ENCODE peak calls at places on chromosomes 2 and 18, in six cellular contexts. M is spleen, R is NB4, J is GM12891, K is A549, X is sigmoid colon. G is an unnamed sample.

GRCh38 chr18:5524660-5525059 is 19.1 kb downstream of the EPB41L3 start:
- DNase-seq in R (no peak), M (no peak), J (no peak), K (no peak), X (no peak), G (no peak)

GRCh38 chr2:31078579-31079105 is 59.6 kb downstream of the GALNT14 start:
- DNase-seq in R (no peak), M (no peak), X (no peak), J (no peak), K (peak; percentile 15), G (no peak)

GRCh38 chr2:74385396-74385795 is 5.3 kb upstream of the DCTN1 start:
- DNase-seq in X (no peak), K (no peak), M (no peak), R (no peak), J (no peak), G (no peak)

GRCh38 chr2:172836386-172837200 is 100.9 kb downstream of the RAPGEF4 start:
- DNase-seq in R (peak; percentile 50), J (no peak), M (no peak), K (peak; percentile 27), X (no peak), G (peak; percentile 61)

GRCh38 chr2:17713291-17713690 is 40.3 kb downstream of the SMC6 start:
- DNase-seq in X (no peak), J (no peak), M (no peak), R (no peak), K (no peak), G (no peak)

GRCh38 chr2:149612122-149612521 is 24.5 kb upstream of the MMADHC start:
- DNase-seq in R (no peak), X (no peak), K (no peak), J (no peak), M (no peak), G (no peak)

GRCh38 chr2:184534986-184535385 is 63.3 kb upstream of the ZNF804A start:
- DNase-seq in M (no peak), J (no peak), R (no peak), X (no peak), K (no peak), G (no peak)

GRCh38 chr2:15042824-15043223 is 410.3 kb downstream of the LRATD1 start:
- DNase-seq in M (no peak), J (no peak), R (peak; percentile 38), K (no peak), X (peak; percentile 93), G (no peak)

GRCh38 chr2:119256574-119256921 is 32.9 kb downstream of the STEAP3 start:
- DNase-seq in K (no peak), J (no peak), M (no peak), R (no peak), X (no peak), G (no peak)

GRCh38 chr2:7984693-7985353 is 697.0 kb upstream of the ID2 start:
- DNase-seq in X (no peak), R (no peak), K (no peak), J (no peak), M (no peak), G (no peak)

GRCh38 chr2:205218056-205218455 is 464.2 kb upstream of the NRP2 start:
- DNase-seq in J (no peak), M (no peak), K (no peak), R (no peak), X (no peak), G (no peak)

GRCh38 chr2:109633284-109633961 is 19.3 kb downstream of the SOWAHC start:
- DNase-seq in X (no peak), M (no peak), R (no peak), K (no peak), J (no peak), G (no peak)

GRCh38 chr2:66547887-66548286 is 113.0 kb downstream of the MEIS1 start:
- DNase-seq in J (no peak), M (no peak), X (no peak), K (no peak), R (no peak), G (no peak)

GRCh38 chr2:205660521-205661124 is 21.7 kb upstream of the NRP2 start:
- DNase-seq in J (no peak), R (peak; percentile 21), M (no peak), X (peak; percentile 82), K (no peak), G (no peak)

GRCh38 chr2:50840346-50841124 is 191.4 kb downstream of the NRXN1 start:
- DNase-seq in M (no peak), K (no peak), R (no peak), X (no peak), J (no peak), G (no peak)

GRCh38 chr2:108345941-108346340 is 31.8 kb upstream of the SULT1C4 start:
- DNase-seq in X (no peak), M (no peak), J (no peak), K (no peak), R (no peak), G (no peak)

GRCh38 chr2:39127973-39128372 is 7.1 kb upstream of the SOS1 start:
- DNase-seq in R (peak; percentile 69), M (no peak), K (no peak), X (no peak), J (no peak), G (no peak)

GRCh38 chr2:234003972-234004617 is 46.4 kb upstream of the SPP2 start:
- DNase-seq in R (peak; percentile 90), X (no peak), J (no peak), K (peak; percentile 71), M (no peak), G (peak; percentile 74)

GRCh38 chr2:232309592-232309991 is 69.0 kb upstream of the ALPP start:
- DNase-seq in R (peak; percentile 45), X (no peak), J (no peak), K (no peak), M (no peak), G (no peak)

GRCh38 chr18:55018602-55019001 is 59.3 kb upstream of the CCDC68 start:
- DNase-seq in X (no peak), K (no peak), M (no peak), J (no peak), R (no peak), G (peak; percentile 15)

GRCh38 chr2:222283634-222284033 is 15.2 kb downstream of the PAX3 start:
- DNase-seq in X (no peak), M (no peak), K (no peak), J (no peak), R (no peak), G (no peak)

GRCh38 chr2:43675646-43676321 is 445 bp downstream of the C1GALT1C1L start:
- DNase-seq in R (no peak), M (no peak), X (no peak), K (no peak), J (no peak), G (no peak)

GRCh38 chr2:102839668-102840388 is 78.0 kb downstream of the TMEM182 start:
- DNase-seq in X (no peak), K (peak; percentile 15), R (peak; percentile 59), M (no peak), J (peak; percentile 12), G (peak; percentile 23)

DNA sequence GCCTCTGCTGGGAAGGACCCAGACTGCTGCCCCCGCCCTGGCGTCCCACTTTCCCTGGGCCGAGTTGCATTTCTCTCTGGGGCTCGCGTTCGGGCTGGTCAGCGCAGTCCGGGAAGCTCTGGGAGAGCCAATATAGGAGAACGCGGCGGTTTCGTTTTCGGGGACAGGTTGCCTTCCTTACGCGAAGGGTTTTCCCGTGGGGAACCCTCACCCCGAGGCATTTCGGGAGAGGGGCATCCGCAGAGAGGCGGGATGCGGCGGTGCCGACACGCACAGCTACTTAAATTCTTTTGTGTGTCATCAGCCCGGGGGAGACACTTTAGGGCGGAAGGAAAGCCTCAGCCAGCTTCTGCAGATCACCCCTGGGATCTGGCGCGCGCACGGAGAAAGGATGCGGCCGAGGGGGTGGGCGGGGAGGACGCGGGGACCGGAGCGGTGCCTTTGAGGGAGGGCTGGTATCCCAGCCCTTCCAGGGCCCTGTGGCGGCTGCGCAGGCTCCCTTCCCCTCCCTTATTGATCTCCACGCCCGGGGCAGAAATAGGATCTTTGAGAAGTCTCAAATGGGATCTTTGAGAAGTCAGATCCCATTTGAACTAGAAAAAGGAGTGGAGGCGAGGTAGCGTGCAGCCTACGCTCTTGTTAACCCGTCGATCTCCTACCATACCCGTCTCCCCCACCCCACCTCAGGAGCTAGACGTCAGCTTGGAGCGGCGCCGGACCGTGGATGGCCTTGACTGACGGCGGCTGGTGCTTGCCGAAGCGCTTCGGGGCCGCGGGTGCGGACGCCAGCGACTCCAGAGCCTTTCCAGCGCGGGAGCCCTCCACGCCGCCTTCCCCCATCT is 1.3 kb downstream of the GATA6 start:
- DNase-seq in M (peak; percentile 80), R (peak; percentile 19), K (peak; percentile 15), J (no peak), X (peak; percentile 77), G (peak; percentile 56)
- TF ChIP-seq POLR2A in M (no peak), R (no peak), K (no peak), J (no peak), X (no peak), G (no peak)

GRCh38 chr18:57589162-57589561 is 2.7 kb upstream of the FECH start:
- DNase-seq in K (no peak), X (no peak), J (no peak), M (no peak), R (no peak), G (no peak)
- TF ChIP-seq POLR2A in K (no peak), X (no peak), J (no peak), M (no peak), R (no peak), G (no peak)

DNA sequence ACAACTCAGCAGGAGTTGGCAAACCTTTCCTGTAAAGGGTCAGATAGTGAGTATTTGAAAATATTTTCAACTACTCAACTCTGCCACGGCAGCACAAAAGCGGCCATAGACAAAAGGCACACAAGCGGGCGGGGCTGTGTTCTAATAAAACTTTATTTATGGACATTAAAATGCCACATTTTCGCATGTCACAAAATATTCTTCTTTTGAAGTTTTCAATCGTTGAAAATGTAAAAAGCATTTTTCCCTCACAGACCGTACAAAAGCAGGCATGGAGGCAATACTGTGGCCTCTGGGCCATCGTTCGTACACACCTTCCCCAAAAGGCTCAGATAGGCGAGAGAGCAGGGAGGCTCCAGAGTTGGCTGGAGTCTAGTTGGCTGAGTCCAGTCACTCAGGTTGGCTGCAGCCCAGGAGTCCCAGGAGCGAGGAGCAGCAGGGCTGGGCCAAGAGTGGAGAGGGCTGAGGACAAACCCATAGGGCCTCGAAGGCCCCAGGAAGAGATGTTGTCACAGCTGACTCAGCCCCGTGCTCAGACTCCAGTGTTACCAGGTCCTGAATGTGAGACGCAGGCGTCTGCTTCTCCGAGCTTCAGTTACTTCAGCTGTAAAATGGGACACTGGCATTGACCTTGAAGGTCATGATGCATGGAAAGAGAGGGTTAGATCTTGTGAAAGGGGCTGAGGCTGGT is 42.5 kb downstream of the SDC1 start:
- DNase-seq in M (peak; percentile 59), X (peak; percentile 45), J (no peak), K (peak; percentile 86), R (peak; percentile 22), G (peak; percentile 94)
- TF ChIP-seq POLR2A in M (no peak), X (no peak), J (no peak), K (peak; percentile 3), R (no peak), G (no peak)

GRCh38 chr18:58541789-58542425 is 87.0 kb downstream of the ALPK2 start:
- DNase-seq in J (no peak), M (no peak), K (peak; percentile 67), X (no peak), R (peak; percentile 46), G (peak; percentile 65)

GRCh38 chr18:58544616-58545337 is 84.1 kb downstream of the ALPK2 start:
- DNase-seq in K (no peak), J (no peak), X (no peak), R (no peak), M (no peak), G (no peak)

GRCh38 chr18:58545338-58546096 is 83.4 kb downstream of the ALPK2 start:
- DNase-seq in M (no peak), J (no peak), K (no peak), X (no peak), R (no peak), G (no peak)

GRCh38 chr18:58542426-58543159 is 86.3 kb downstream of the ALPK2 start:
- DNase-seq in X (no peak), R (no peak), M (no peak), K (no peak), J (no peak), G (no peak)

GRCh38 chr18:58544179-58544578 is 84.7 kb downstream of the ALPK2 start:
- DNase-seq in K (no peak), M (no peak), R (no peak), X (no peak), J (no peak), G (no peak)
- TF ChIP-seq POLR2A in K (no peak), M (no peak), R (no peak), X (no peak), J (no peak), G (no peak)

G was measured in H54.